ENCODE peak calls at places on chromosome 6, in seven cellular contexts. Y is AG09319, A is nephron progenitor cell, G is heart left ventricle, R is thyroid gland, N is upper lobe of right lung, Q is neural progenitor cell. U is an unnamed sample.

GRCh38 chr6:40378071-40378724 is 209.0 kb downstream of the LRFN2 start:
- DNase-seq in Y (no peak), A (no peak), G (no peak), R (no peak), N (no peak), Q (no peak), U (no peak)

GRCh38 chr6:134676307-134677281 is 273.3 kb downstream of the ALDH8A1 start:
- DNase-seq in Y (no peak), A (no peak), G (no peak), R (no peak), N (no peak), Q (no peak), U (no peak)

GRCh38 chr6:104784884-104785283 is 74.8 kb downstream of the HACE1 start:
- DNase-seq in Y (no peak), A (no peak), G (no peak), R (no peak), N (no peak), Q (no peak), U (no peak)

GRCh38 chr6:56168601-56169000 is 78.8 kb downstream of the COL21A1 start:
- DNase-seq in Y (no peak), A (no peak), G (no peak), R (no peak), N (no peak), Q (no peak), U (no peak)

GRCh38 chr6:143556529-143556928 is 45.0 kb upstream of the FUCA2 start:
- DNase-seq in Y (no peak), A (no peak), G (no peak), R (no peak), N (no peak), Q (no peak), U (no peak)

GRCh38 chr6:74879234-74879633 is 326.6 kb downstream of the COL12A1 start:
- DNase-seq in Y (no peak), A (no peak), G (no peak), R (no peak), N (no peak), Q (no peak), U (no peak)

GRCh38 chr6:117483004-117483644 is 650 bp downstream of the DCBLD1 start:
- DNase-seq in Y (no peak), A (peak), G (peak), R (peak), N (peak), Q (peak), U (no peak)

GRCh38 chr6:71621918-71622519 is 264.3 kb upstream of the RIMS1 start:
- DNase-seq in Y (no peak), A (no peak), G (no peak), R (no peak), N (no peak), Q (peak), U (no peak)

GRCh38 chr6:158160932-158161539 is 7.0 kb downstream of the SERAC1 start:
- DNase-seq in Y (no peak), A (no peak), G (no peak), R (no peak), N (no peak), Q (no peak), U (no peak)

GRCh38 chr6:8556370-8557018 is 121.1 kb upstream of the SLC35B3 start:
- DNase-seq in Y (no peak), A (no peak), G (no peak), R (no peak), N (no peak), Q (no peak), U (no peak)

DNA sequence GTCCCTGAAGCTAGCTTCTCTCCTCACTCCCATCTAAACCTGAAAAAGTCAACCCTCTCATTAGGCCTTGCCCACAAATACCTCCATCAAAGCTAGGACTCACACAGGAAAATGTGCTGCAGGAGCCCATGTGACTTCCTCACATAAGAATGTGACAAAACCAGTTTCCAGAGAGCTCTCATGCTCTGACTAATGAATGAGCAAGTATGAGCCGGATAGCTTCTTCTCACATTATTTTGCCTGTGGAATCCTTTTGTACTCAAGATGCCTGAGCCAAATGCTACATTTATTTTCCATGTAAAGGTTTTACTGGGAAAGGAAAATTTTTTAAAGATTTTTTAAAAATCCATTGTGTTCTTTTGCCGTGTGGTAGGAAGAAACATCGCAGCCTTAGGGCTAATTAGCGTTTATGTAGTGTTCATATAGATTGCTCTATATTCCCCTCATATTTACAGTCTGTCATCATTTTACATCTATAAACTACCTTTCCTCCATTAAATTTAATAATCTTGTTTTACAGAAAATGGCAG is 68.6 kb upstream of the CCN6 start:
- DNase-seq in Y (no peak), A (no peak), G (no peak), R (peak), N (no peak), Q (no peak), U (peak)
- TF ChIP-seq CTCF in Y (no peak), A (no peak), G (no peak), R (no peak), N (no peak), Q (no peak), U (no peak)

GRCh38 chr6:73030257-73030656 is 195.0 kb downstream of the KHDC1L start:
- DNase-seq in Y (no peak), A (no peak), G (no peak), R (no peak), N (no peak), Q (no peak), U (no peak)

GRCh38 chr6:73027691-73028090 is 197.6 kb downstream of the KHDC1L start:
- DNase-seq in Y (no peak), A (no peak), G (no peak), R (no peak), N (no peak), Q (no peak), U (no peak)

GRCh38 chr6:73028893-73029450 is 196.3 kb downstream of the KHDC1L start:
- DNase-seq in Y (no peak), A (no peak), G (no peak), R (no peak), N (no peak), Q (no peak), U (no peak)

GRCh38 chr6:73031094-73031782 is 194.1 kb downstream of the KHDC1L start:
- DNase-seq in Y (no peak), A (no peak), G (no peak), R (no peak), N (no peak), Q (no peak), U (no peak)

DNA sequence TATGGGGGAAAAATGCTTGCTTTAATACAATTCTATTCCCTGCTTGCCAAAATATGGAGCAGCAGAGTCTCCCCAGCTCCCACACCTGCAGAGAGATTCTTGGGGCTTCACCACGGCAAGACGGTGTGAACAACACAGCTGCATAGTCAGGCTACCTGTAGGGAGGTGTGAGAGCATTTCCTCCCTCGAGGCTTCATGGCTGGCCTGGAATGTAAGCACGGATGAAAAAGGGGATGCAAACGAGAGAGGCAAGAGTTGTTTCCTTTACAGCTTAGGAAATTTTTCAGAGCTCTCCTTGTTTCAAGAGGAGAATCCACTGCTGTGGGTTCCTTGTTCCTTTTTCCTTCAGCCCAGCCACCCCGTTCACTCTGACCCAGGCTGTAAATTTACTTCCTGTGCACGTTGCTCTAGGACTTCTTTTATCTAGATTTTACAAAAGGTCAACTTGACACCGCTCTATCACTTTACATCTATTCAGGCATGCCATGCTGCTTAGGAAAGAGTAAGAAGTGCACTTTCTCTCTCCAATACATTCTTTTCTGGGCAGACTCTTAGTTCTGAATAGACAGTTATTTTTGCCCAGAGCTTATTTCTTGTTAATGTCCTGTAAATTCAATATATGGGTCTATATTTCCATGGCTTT is 197.1 kb downstream of the KHDC1L start:
- DNase-seq in Y (no peak), A (no peak), G (no peak), R (no peak), N (no peak), Q (no peak), U (no peak)
- TF ChIP-seq CTCF in Y (no peak), A (no peak), G (no peak), R (no peak), N (no peak), Q (no peak), U (no peak)

DNA sequence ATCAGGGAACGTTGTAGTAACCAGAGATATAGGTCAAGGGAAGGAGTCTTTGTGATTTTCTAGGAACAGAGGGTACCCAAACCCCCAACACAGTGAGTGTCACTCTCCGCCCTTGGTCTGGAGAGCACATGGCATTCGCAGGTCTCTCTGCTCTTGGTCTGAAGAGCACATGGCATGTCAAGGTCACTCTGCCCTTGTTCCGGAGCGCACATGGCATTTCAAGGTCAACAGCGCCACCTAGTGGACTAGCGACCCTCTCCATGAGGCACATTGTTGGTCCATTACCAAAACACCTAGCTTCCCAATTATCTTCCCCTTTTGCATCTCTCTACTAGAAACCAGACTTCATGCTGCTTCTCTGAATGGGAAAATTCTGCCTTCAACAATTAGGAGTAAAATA is 260.0 kb downstream of the C6orf118 start:
- DNase-seq in Y (no peak), A (peak), G (peak), R (peak), N (no peak), Q (peak), U (no peak)
- TF ChIP-seq CTCF in Y (peak), A (peak), G (peak), R (no peak), N (peak), Q (peak), U (no peak)

GRCh38 chr6:53920881-53921280 is 126.1 kb downstream of the LRRC1 start:
- DNase-seq in Y (no peak), A (no peak), G (no peak), R (peak), N (no peak), Q (no peak), U (no peak)
- TF ChIP-seq CTCF in Y (no peak), A (no peak), G (no peak), R (no peak), N (no peak), Q (no peak), U (no peak)

GRCh38 chr6:119720160-119720559 is 370.6 kb upstream of the MAN1A1 start:
- DNase-seq in Y (no peak), A (no peak), G (no peak), R (no peak), N (no peak), Q (no peak), U (no peak)
- TF ChIP-seq CTCF in Y (peak), A (no peak), G (no peak), R (no peak), N (no peak), Q (peak), U (no peak)

DNA sequence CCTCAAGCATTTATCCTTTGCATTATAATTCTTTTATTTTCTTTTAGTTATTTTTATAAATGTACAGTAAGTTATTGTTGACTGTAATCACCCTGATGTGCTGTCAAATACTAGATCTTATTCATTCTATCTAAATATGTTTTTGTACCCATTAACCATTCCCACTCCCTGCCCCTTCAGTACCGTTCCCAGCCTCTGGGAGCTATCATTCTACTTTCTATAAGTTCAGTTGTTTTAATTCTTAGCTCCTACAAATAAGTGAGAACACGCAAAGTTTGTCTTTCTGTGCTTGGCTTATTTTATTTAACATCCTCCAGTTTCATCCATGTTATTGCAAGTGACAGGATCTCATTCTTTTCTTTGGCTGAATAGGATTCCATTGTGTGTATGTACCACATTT is 12.5 kb upstream of the ERVFRD-1 start:
- DNase-seq in Y (no peak), A (no peak), G (no peak), R (no peak), N (no peak), Q (no peak), U (no peak)
- TF ChIP-seq CTCF in Y (no peak), A (no peak), G (no peak), R (no peak), N (no peak), Q (peak), U (no peak)

DNA sequence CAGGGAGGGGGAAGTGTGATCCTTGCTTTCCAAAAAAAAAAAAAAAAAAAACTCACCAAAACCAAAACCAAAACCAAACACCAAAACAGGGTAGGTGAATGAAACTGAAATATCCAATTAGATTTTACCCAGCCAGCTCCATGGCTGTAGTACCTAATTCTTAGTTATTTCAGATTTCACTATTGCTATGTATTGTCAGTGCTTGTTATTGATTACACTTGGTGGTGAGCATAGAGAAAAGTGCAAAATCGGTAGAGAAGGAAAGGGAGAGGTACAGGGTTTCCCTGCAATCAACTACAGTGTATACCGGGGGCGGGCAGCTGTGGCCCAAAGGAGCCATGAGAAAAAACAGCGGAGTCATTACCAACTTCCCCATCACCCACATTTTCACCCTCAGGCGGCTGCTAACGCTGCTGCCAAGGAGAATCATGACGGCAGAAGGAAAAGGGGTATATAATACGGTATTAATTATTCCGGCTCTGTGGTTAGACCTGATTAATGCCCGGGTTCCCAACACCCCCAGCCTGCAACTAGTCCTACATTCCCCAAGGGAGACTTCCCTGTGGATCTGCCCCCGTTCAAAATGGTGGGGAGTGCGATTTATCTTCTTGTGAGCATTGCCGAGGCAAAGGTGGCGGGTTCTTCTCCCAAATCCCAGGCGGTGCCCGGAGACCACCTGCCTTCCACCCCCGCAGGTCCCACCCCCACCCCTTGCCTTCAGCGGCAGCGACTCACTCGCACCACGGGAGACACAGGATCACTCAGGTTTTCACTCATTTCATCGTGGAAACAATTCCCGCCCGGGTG is at the start of gene C6orf62:
- DNase-seq in Y (no peak), A (peak), G (peak), R (peak), N (no peak), Q (peak), U (peak)
- TF ChIP-seq CTCF in Y (no peak), A (no peak), G (no peak), R (no peak), N (no peak), Q (no peak), U (no peak)

GRCh38 chr6:127690092-127690491 is 113.1 kb downstream of the C6orf58 start:
- DNase-seq in Y (peak), A (no peak), G (no peak), R (no peak), N (no peak), Q (peak), U (no peak)
- TF ChIP-seq CTCF in Y (peak), A (peak), G (peak), R (no peak), N (peak), Q (peak), U (no peak)

GRCh38 chr6:31225735-31226134 is 46.2 kb downstream of the HLA-C start:
- DNase-seq in Y (no peak), A (no peak), G (no peak), R (no peak), N (no peak), Q (no peak), U (no peak)
- TF ChIP-seq CTCF in Y (no peak), A (no peak), G (no peak), R (no peak), N (no peak), Q (no peak), U (no peak)

GRCh38 chr6:115720900-115721299 is 339.8 kb downstream of the FRK start:
- DNase-seq in Y (no peak), A (no peak), G (no peak), R (no peak), N (no peak), Q (no peak), U (no peak)
- TF ChIP-seq CTCF in Y (no peak), A (no peak), G (no peak), R (no peak), N (no peak), Q (no peak), U (no peak)

U was measured in CD4-positive, alpha-beta T cell.